ENCODE peak calls at places on chromosomes 12 and 14, in seven cellular contexts. J is GM10248, U is body of pancreas, M is thyroid gland, H is foreskin fibroblast, P is colonic mucosa, F is pancreas. D is an unnamed sample.

GRCh38 chr12:12645485-12645884 is 33.8 kb downstream of the CREBL2 start:
- DNase-seq in F (no peak), H (no peak), U (peak; percentile 19), M (no peak), P (no peak), J (peak; percentile 62), D (no peak)

GRCh38 chr14:68628605-68629310 is 164.1 kb downstream of the ZFP36L1 start:
- DNase-seq in P (peak; percentile 75), J (no peak), F (peak; percentile 79), H (no peak), U (peak; percentile 72), M (peak; percentile 72), D (peak; percentile 72)

GRCh38 chr12:104942075-104942474 is 16.0 kb downstream of the SLC41A2 start:
- DNase-seq in H (no peak), F (no peak), P (no peak), U (no peak), J (no peak), M (no peak), D (no peak)

GRCh38 chr12:24427776-24428175 is 478.3 kb upstream of the SOX5 start:
- DNase-seq in P (no peak), H (no peak), U (no peak), M (no peak), F (no peak), J (no peak), D (no peak)

GRCh38 chr12:116708826-116709756 is 28.8 kb downstream of the SPRING1 start:
- DNase-seq in H (peak; percentile 59), P (peak; percentile 59), M (peak; percentile 72), U (peak; percentile 70), F (peak; percentile 46), J (peak; percentile 38), D (no peak)

GRCh38 chr14:99326041-99326710 is 54.2 kb upstream of the BCL11B start:
- DNase-seq in M (no peak), P (peak; percentile 7), J (no peak), U (no peak), F (no peak), H (no peak), D (peak; percentile 56)

GRCh38 chr12:57046947-57047890 is 2.7 kb downstream of the MYO1A start:
- DNase-seq in H (no peak), M (no peak), P (no peak), F (no peak), U (no peak), J (no peak), D (no peak)

GRCh38 chr14:21428930-21429329 is 27.0 kb downstream of the CHD8 start:
- DNase-seq in P (no peak), J (no peak), H (no peak), U (peak; percentile 73), M (no peak), F (peak; percentile 58), D (no peak)

GRCh38 chr12:12365931-12366431 is 9.1 kb downstream of the BORCS5 start:
- DNase-seq in J (no peak), H (no peak), U (no peak), F (no peak), M (no peak), P (no peak), D (no peak)

GRCh38 chr14:95098984-95099599 is 58.2 kb downstream of the DICER1 start:
- DNase-seq in F (peak; percentile 27), M (peak; percentile 72), J (no peak), P (peak; percentile 65), U (peak; percentile 50), H (peak; percentile 49), D (no peak)

GRCh38 chr12:107917912-107918800 is 143.7 kb downstream of the ASCL4 start:
- DNase-seq in U (peak; percentile 19), M (peak; percentile 19), J (peak; percentile 39), H (no peak), F (no peak), P (no peak), D (no peak)

GRCh38 chr14:22794533-22794932 is 20.7 kb downstream of the SLC7A7 start:
- DNase-seq in P (no peak), J (peak; percentile 62), F (no peak), M (no peak), H (no peak), U (no peak), D (no peak)

GRCh38 chr14:95690815-95691214 is 4.6 kb downstream of the TCL1B start:
- DNase-seq in J (no peak), F (no peak), U (no peak), M (no peak), P (no peak), H (no peak), D (no peak)

GRCh38 chr14:68939893-68940613 is 39.0 kb downstream of the ACTN1 start:
- DNase-seq in P (peak; percentile 75), U (peak; percentile 79), F (peak; percentile 84), M (peak; percentile 49), H (peak; percentile 96), J (no peak), D (peak; percentile 96)

GRCh38 chr12:104886418-104887401 is 71.4 kb downstream of the SLC41A2 start:
- DNase-seq in P (no peak), H (peak; percentile 64), F (no peak), U (no peak), M (no peak), J (no peak), D (no peak)

GRCh38 chr14:73718742-73719251 is 4.6 kb upstream of the PNMA1 start:
- DNase-seq in F (no peak), J (no peak), M (no peak), P (no peak), U (no peak), H (no peak), D (no peak)

GRCh38 chr14:73717998-73718741 is 4.0 kb upstream of the PNMA1 start:
- DNase-seq in M (peak; percentile 67), P (peak; percentile 29), H (no peak), J (no peak), F (no peak), U (no peak), D (no peak)

GRCh38 chr14:73719361-73719760 is 5.2 kb upstream of the PNMA1 start:
- DNase-seq in M (no peak), F (no peak), U (no peak), H (no peak), P (no peak), J (no peak), D (no peak)

GRCh38 chr14:73715707-73716106 is 1.5 kb upstream of the PNMA1 start:
- DNase-seq in U (no peak), H (no peak), M (no peak), P (no peak), F (no peak), J (no peak), D (no peak)

DNA sequence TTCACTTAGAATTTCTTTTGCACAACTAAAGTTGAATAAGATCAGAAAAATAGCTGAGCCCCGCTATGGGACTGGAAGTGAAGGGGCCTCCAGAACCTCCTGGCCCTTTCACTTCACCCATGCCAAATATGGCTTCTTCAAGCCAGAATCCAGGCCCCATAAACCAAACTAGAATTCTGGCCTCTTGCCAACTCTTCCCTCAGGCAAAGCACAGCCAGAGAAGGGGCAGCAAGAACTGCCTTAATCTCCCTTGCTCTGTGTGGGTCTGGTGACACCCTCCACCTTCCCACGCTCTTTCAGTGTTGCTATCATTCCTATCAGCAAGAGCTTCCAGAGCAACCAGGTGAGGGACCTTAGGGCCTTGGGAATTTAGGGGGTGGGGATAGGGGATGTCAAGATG is 3.1 kb upstream of the PNMA1 start:
- DNase-seq in M (no peak), F (no peak), J (no peak), P (no peak), H (no peak), U (no peak), D (no peak)
- TF ChIP-seq CTCF in M (no peak), F (no peak), J (no peak), P (no peak), H (no peak), U (no peak), D (no peak)

GRCh38 chr14:93789366-93790130 is 1.3 kb upstream of the PRIMA1 start:
- DNase-seq in U (no peak), J (no peak), F (no peak), P (no peak), M (no peak), H (no peak), D (no peak)
- TF ChIP-seq CTCF in U (no peak), J (no peak), F (no peak), P (no peak), M (no peak), H (no peak), D (no peak)

DNA sequence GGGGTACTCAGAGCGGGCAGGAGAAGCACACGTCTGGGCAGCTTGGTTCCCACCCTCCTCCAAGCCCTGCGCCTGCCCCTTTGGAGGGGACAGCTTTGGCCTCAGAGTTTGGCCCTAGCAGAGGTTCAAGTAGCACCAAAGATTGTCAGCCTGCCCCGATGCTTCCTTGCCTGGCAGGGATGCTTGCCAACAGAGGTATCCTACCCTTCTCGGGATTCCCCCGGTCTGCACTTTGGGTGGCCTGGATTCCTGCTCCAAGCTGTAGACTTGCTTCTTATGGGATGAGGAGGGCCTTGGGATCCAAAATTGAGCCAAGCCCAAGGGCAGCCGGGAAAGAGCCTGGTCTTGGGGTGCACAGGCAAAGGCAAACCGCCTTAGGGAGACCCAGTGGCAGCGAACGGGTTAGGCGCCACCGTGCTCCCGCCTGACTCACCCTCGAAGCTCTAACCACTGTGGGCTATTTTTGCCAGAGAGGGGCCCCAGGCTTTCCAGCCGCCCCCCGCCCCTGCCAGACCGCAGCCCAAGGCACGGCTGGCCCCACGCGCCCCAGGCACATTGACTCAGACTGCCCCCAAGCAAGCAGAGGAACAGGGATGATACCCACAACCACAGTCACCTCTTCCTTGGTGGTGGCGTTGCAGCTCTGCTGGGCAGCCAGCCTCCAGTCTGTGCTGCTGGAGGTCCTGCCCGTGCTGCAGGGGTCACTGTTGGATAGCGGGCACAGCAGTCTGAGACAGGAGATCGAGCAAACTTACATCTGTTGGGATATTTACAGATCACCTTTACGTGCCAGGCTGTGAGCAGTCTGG is 882 bp upstream of the WNT10B start:
- DNase-seq in P (no peak), F (no peak), J (no peak), M (no peak), U (no peak), H (no peak), D (no peak)
- TF ChIP-seq CTCF in P (no peak), F (no peak), J (no peak), M (no peak), U (no peak), H (peak; percentile 6), D (no peak)

GRCh38 chr14:32761381-32761968 is 177.2 kb upstream of the NPAS3 start:
- DNase-seq in J (no peak), M (no peak), H (peak; percentile 26), F (no peak), P (no peak), U (no peak), D (no peak)

GRCh38 chr14:32757568-32757967 is 181.1 kb upstream of the NPAS3 start:
- DNase-seq in J (no peak), M (no peak), P (no peak), F (no peak), U (no peak), H (no peak), D (no peak)

GRCh38 chr14:32763673-32764072 is 175.0 kb upstream of the NPAS3 start:
- DNase-seq in J (no peak), P (no peak), H (no peak), F (no peak), U (no peak), M (no peak), D (no peak)

GRCh38 chr14:32764131-32764530 is 174.5 kb upstream of the NPAS3 start:
- DNase-seq in F (no peak), U (no peak), J (no peak), P (no peak), M (no peak), H (no peak), D (no peak)

DNA sequence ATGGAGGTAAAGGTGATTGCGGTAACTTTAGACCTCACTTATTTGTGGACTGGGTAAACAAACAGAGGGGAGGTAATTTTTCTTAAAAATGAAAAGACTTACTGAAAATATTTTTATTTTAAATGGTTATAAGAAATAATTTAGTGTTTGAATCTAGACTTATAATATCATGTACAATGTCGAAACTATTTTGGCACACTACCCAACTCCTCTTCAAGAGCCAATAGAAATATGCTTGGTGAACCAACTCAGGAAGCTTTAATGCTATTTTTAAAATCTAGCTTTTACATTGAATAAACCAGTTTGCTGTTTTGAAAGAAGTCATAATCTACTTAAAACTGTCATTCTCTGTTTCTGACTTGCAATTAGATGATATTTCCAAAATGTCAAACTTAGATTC is 175.8 kb upstream of the NPAS3 start:
- DNase-seq in M (no peak), P (no peak), U (no peak), H (peak; percentile 7), F (no peak), J (no peak), D (no peak)
- TF ChIP-seq CTCF in M (no peak), P (no peak), U (no peak), H (no peak), F (no peak), J (no peak), D (no peak)